ENCODE peak calls at places on chromosomes 16 and 17, in eight cellular contexts. M is heart left ventricle, W is stomach, N is A549, X is NB4, A is Peyer's patch, S is ovary, G is testis. Z is an unnamed sample.

GRCh38 chr16:20415541-20415940 is 6.2 kb downstream of the ACSM5 start:
- DNase-seq in M (no peak), W (no peak), N (no peak), X (no peak), A (no peak), S (no peak), G (no peak), Z (no peak)

GRCh38 chr16:14284930-14285541 is 213.9 kb downstream of the MRTFB start:
- DNase-seq in M (no peak), W (peak), N (peak), X (no peak), A (no peak), S (no peak), G (peak), Z (no peak)

GRCh38 chr17:45357364-45357997 is 40.7 kb upstream of the MAP3K14 start:
- DNase-seq in M (no peak), W (no peak), N (no peak), X (no peak), A (no peak), S (no peak), G (no peak), Z (no peak)

GRCh38 chr17:2042355-2042929 is 620 bp downstream of the OVCA2 start:
- DNase-seq in M (no peak), W (no peak), N (peak), X (no peak), A (no peak), S (no peak), G (no peak), Z (peak)

GRCh38 chr16:65122974-65123845 is 1.3 kb upstream of the CDH11 start:
- DNase-seq in M (peak), W (peak), N (no peak), X (no peak), A (peak), S (peak), G (peak), Z (no peak)

GRCh38 chr16:23950898-23951297 is 115.1 kb downstream of the PRKCB start:
- DNase-seq in M (no peak), W (no peak), N (no peak), X (peak), A (no peak), S (no peak), G (no peak), Z (no peak)

GRCh38 chr16:26442333-26442732 is 624.4 kb upstream of the C16orf82 start:
- DNase-seq in M (no peak), W (no peak), N (no peak), X (no peak), A (no peak), S (no peak), G (no peak), Z (no peak)

GRCh38 chr17:364766-365165 is 12.2 kb upstream of the RPH3AL start:
- DNase-seq in M (no peak), W (no peak), N (no peak), X (peak), A (no peak), S (no peak), G (no peak), Z (no peak)

DNA sequence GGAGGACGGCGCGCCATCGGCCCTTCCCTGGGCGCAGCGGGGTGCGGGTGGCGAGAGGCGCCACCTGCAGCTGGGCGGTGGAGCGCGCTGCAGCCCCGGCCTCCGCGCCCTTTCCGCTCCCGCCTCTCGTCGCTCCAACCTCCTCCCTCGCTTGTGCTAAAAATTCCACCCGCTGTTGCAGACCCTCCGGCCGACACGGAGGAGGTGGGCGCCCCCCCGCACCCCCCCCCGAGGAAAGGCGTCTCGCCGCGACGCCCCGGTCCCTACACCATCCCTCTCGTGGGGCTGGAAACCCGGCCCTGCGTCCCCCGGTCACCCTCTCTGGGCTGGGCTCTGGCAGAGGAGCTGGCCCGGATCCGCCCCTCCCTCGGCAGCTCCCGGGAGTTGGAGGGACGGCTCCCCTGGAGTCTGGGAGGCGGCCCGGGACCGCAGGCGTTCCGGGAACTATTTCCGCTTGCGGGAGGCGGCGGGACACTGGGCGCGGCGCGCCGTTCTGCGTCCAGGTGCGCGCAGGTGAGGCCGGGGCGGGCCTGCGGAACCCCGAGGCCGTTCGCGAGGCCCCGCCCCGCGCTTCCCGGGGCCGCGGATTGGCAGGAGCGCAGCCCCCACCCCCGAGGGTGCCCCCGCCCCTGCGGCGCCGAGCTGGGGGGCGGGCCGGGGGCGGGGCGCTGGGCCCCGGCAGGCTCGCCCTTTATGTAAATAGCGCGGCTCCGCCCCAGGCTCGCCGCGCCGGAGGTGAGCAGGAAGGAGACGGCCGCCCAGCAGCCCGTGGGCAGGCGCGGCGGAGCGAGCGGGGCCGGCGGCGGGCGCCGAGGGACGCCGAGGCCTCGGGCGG is at the start of gene LLGL2:
- DNase-seq in M (peak), W (peak), N (peak), X (peak), A (peak), S (peak), G (peak), Z (peak)
- TF ChIP-seq POLR2A in M (no peak), W (no peak), N (peak), X (peak), A (peak), S (peak), G (no peak), Z (no peak)

DNA sequence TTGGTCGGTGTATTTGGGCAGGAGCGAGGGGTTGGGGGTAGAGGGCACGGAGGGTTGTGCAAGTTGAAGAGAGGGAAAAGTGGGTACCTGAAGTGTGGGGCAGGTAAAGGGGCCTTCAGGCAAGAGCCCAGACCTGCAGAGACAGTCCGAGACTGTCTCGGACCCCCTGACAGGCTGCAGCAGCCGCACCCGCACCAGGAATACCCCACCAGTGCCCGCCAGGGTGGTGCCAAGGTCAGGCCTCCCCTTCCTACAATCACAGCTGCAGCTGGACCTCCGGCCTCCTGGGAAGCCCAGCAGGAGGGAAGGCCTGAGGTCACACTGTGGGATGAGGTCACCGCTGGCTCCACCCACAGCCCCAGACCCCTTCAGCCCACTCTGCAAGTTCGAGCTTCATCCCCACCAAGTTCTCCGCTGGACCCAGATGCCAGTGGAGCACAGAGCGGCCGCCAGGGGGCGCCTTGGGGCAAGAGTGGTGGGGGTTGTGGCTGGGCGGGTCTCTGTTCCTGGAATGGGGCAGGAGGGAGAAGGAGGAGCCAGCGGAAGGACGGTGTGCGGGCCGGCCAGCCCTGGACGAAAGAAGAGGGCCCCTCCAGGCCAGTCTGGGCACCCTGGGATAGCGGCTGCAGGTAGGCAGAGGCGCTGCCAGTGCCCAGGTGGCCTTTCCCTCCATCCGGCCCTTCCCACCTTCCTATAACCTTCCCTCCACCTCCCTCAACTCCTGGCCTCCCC is at the start of gene HSD3B7:
- DNase-seq in M (peak), W (peak), N (peak), X (peak), A (peak), S (peak), G (peak), Z (peak)
- TF ChIP-seq POLR2A in M (peak), W (no peak), N (peak), X (no peak), A (peak), S (no peak), G (no peak), Z (peak)

GRCh38 chr17:7620835-7621234 is 6.1 kb upstream of the FXR2 start:
- DNase-seq in M (no peak), W (no peak), N (no peak), X (no peak), A (no peak), S (no peak), G (no peak), Z (no peak)
- TF ChIP-seq POLR2A in M (no peak), W (no peak), N (no peak), X (no peak), A (no peak), S (no peak), G (no peak), Z (no peak)

GRCh38 chr16:81450783-81451491 is 6.3 kb downstream of the CMIP start:
- DNase-seq in M (no peak), W (no peak), N (no peak), X (no peak), A (no peak), S (no peak), G (no peak), Z (no peak)
- TF ChIP-seq POLR2A in M (no peak), W (no peak), N (no peak), X (no peak), A (no peak), S (no peak), G (no peak), Z (no peak)

DNA sequence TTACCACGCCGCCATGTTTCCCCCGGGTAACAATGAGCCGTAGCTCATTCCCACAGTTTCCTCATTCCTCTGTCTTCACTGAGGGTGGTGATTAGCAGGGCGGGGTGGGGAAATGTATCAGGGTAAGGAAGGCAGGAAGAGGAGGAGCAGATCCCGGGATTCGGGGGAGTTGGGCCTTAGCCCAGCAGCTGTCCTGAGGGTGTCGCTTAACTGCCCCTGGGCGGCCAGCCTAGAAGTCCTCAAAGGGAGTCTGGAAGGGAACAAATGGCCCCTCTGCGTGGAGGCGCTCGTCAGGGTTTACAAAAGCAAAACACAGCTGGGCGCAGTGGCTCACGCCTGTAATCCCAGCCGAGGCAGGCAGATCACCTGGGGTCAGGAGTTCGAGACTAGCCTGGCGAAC is 14.3 kb downstream of the MLYCD start:
- DNase-seq in M (peak), W (no peak), N (no peak), X (no peak), A (no peak), S (no peak), G (no peak), Z (no peak)
- TF ChIP-seq POLR2A in M (no peak), W (no peak), N (no peak), X (no peak), A (no peak), S (no peak), G (no peak), Z (no peak)

GRCh38 chr17:40178660-40179059 is 1.4 kb downstream of the RAPGEFL1 start:
- DNase-seq in M (no peak), W (no peak), N (no peak), X (no peak), A (peak), S (no peak), G (no peak), Z (no peak)
- TF ChIP-seq POLR2A in M (no peak), W (no peak), N (no peak), X (no peak), A (no peak), S (no peak), G (no peak), Z (no peak)

GRCh38 chr17:77449908-77450741 is 309.4 kb downstream of the SEC14L1 start:
- DNase-seq in M (peak), W (peak), N (peak), X (peak), A (peak), S (peak), G (peak), Z (peak)

GRCh38 chr17:77451271-77451893 is 310.6 kb downstream of the SEC14L1 start:
- DNase-seq in M (peak), W (peak), N (no peak), X (peak), A (peak), S (peak), G (peak), Z (peak)

GRCh38 chr17:77453613-77454559 is 313.1 kb downstream of the SEC14L1 start:
- DNase-seq in M (peak), W (peak), N (no peak), X (no peak), A (peak), S (no peak), G (no peak), Z (peak)

GRCh38 chr17:77450742-77451270 is 310.0 kb downstream of the SEC14L1 start:
- DNase-seq in M (no peak), W (no peak), N (no peak), X (no peak), A (no peak), S (no peak), G (no peak), Z (no peak)

GRCh38 chr17:77451894-77452852 is 311.4 kb downstream of the SEC14L1 start:
- DNase-seq in M (peak), W (peak), N (no peak), X (peak), A (peak), S (peak), G (peak), Z (peak)
- TF ChIP-seq POLR2A in M (no peak), W (no peak), N (no peak), X (no peak), A (peak), S (peak), G (no peak), Z (no peak)

GRCh38 chr17:5191541-5192417 is at the start of gene ZNF594:
- DNase-seq in M (peak), W (peak), N (peak), X (peak), A (peak), S (peak), G (peak), Z (peak)
- TF ChIP-seq POLR2A in M (peak), W (no peak), N (no peak), X (peak), A (peak), S (peak), G (no peak), Z (peak)

DNA sequence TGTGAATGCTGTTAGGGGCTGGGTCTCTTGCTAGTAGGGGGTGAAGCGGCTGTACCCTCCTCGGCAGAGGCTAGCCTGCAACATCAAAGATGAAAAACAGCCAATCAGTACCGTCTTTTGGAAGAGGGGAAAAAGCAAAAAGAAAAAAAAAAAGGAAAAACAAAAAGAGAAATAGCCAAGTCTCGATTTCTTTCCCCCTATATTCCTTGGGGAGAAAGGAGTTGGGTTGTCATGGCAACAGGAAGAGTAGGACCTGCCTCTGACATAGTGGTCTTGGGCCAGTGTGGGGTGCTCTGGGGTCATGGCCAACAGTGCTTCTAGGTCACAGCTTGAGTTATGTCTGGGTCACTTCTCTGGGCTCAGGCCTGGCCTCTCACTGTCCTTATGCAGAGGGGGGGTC is 17.9 kb downstream of the ENGASE start:
- DNase-seq in M (no peak), W (no peak), N (no peak), X (no peak), A (no peak), S (no peak), G (no peak), Z (no peak)
- TF ChIP-seq POLR2A in M (no peak), W (no peak), N (no peak), X (no peak), A (no peak), S (no peak), G (no peak), Z (no peak)

DNA sequence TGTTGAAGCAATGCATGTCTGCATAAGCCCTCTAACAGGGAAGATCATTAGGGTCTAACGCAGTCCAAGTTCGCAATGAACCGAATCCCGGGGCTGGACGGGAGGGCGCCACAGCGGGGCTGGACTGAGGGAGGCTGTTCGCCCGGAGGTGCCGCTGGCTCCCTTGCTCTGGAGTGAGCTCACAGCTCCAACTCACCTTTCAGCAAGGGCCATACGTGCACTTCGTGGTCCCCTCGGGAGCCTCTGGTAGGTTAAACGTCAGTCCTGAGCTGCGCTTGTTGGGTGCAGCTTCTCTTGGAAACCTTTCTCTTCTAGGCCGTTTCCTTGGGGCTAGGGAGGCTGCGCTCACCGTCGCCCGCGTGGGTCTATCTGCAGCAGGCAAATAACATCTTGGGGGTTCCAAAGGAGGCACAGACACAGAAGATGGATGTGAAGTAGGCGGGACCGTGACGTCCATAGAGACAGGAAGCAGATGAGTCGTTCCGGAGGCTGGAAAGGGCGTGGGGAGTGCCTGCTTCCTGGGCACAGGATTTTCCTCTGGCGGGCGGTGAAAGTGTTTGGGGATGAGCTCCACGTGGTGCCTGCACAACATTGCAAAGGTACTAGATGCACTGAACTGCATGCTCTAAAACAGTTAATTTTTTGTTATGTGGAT is 21.9 kb downstream of the ATP2C2 start:
- DNase-seq in M (no peak), W (no peak), N (no peak), X (no peak), A (peak), S (no peak), G (no peak), Z (no peak)
- TF ChIP-seq POLR2A in M (no peak), W (no peak), N (no peak), X (no peak), A (no peak), S (no peak), G (no peak), Z (no peak)

Z was measured in erythroblast.